ENCODE peak calls at places on chromosomes 5 and 9, in eight cellular contexts. K is IMR-90; J is stimulated activated CD4-positive, alpha-beta T cell treated with anti-CD3 and anti-CD28 coated beads, Interleukin-1b, Interleukin-23, amount 100 ng/mL, for 24 hours; H is HTR-8/SVneo; I is hypothalamus; Z is tibial artery; E is effector CD4-positive, alpha-beta T cell; V is OCI-LY7. P is an unnamed sample.

GRCh38 chr9:114002986-114003740 is 74.9 kb downstream of the AMBP start:
- DNase-seq in K (no peak), J (no peak), H (no peak), I (no peak), Z (no peak), E (no peak), V (no peak), P (no peak)

GRCh38 chr9:111298111-111298510 is 31.9 kb downstream of the OR2K2 start:
- DNase-seq in K (no peak), J (no peak), H (no peak), I (no peak), Z (no peak), E (no peak), V (no peak), P (no peak)

GRCh38 chr9:89476546-89476945 is 21.4 kb downstream of the SEMA4D start:
- DNase-seq in K (no peak), J (no peak), H (no peak), I (no peak), Z (no peak), E (no peak), V (no peak), P (no peak)

GRCh38 chr9:3200331-3200774 is 325.4 kb downstream of the RFX3 start:
- DNase-seq in K (peak; percentile 80), J (no peak), H (no peak), I (no peak), Z (no peak), E (no peak), V (no peak), P (no peak)

GRCh38 chr5:151158287-151158661 is 695 bp upstream of the ANXA6 start:
- DNase-seq in K (no peak), J (no peak), H (no peak), I (no peak), Z (no peak), E (no peak), V (no peak), P (no peak)

GRCh38 chr5:39219433-39219832 is at the start of gene FYB1:
- DNase-seq in K (no peak), J (no peak), H (no peak), I (no peak), Z (peak; percentile 67), E (no peak), V (no peak), P (no peak)

GRCh38 chr5:84729326-84729725 is 344.6 kb upstream of the EDIL3 start:
- DNase-seq in K (peak; percentile 29), J (no peak), H (no peak), I (no peak), Z (no peak), E (no peak), V (no peak), P (no peak)

GRCh38 chr5:86766103-86766502 is 148.4 kb downstream of the COX7C start:
- DNase-seq in K (no peak), J (no peak), H (no peak), I (no peak), Z (no peak), E (no peak), V (no peak), P (no peak)

GRCh38 chr9:20701058-20701457 is 17.0 kb downstream of the FOCAD start:
- DNase-seq in K (no peak), J (no peak), H (no peak), I (no peak), Z (no peak), E (no peak), V (no peak), P (no peak)

GRCh38 chr5:132258102-132259060 is 885 bp downstream of the PDLIM4 start:
- DNase-seq in K (peak; percentile 61), J (no peak), H (no peak), I (no peak), Z (no peak), E (no peak), V (no peak), P (no peak)

GRCh38 chr5:37248387-37248969 is 698 bp downstream of the CPLANE1 start:
- DNase-seq in K (peak; percentile 4), J (no peak), H (no peak), I (no peak), Z (no peak), E (no peak), V (no peak), P (no peak)

GRCh38 chr5:150653145-150653761 is 7.8 kb upstream of the MYOZ3 start:
- DNase-seq in K (peak; percentile 72), J (no peak), H (no peak), I (no peak), Z (no peak), E (no peak), V (no peak), P (peak; percentile 56)

GRCh38 chr5:33146916-33147315 is 293.8 kb upstream of the TARS1 start:
- DNase-seq in K (peak; percentile 67), J (no peak), H (no peak), I (no peak), Z (no peak), E (no peak), V (no peak), P (no peak)

GRCh38 chr9:110125207-110125751 is 82.7 kb downstream of the C9orf152 start:
- DNase-seq in K (peak; percentile 98), J (no peak), H (no peak), I (peak; percentile 30), Z (peak; percentile 89), E (no peak), V (no peak), P (no peak)

GRCh38 chr5:177494356-177495195 is 2.8 kb downstream of the PDLIM7 start:
- DNase-seq in K (peak; percentile 92), J (no peak), H (peak; percentile 77), I (no peak), Z (peak; percentile 78), E (no peak), V (peak; percentile 57), P (peak; percentile 96)

GRCh38 chr5:13408616-13409015 is 535.9 kb downstream of the DNAH5 start:
- DNase-seq in K (no peak), J (no peak), H (no peak), I (no peak), Z (no peak), E (no peak), V (no peak), P (no peak)

GRCh38 chr5:27592231-27592630 is 553.8 kb upstream of the CDH9 start:
- DNase-seq in K (no peak), J (no peak), H (peak; percentile 41), I (no peak), Z (no peak), E (no peak), V (no peak), P (no peak)

GRCh38 chr9:109033941-109034700 is 20.8 kb upstream of the CTNNAL1 start:
- DNase-seq in K (no peak), J (no peak), H (no peak), I (no peak), Z (no peak), E (no peak), V (no peak), P (no peak)

GRCh38 chr9:84667571-84668203 is 1.8 kb upstream of the NTRK2 start:
- DNase-seq in K (peak; percentile 12), J (no peak), H (no peak), I (no peak), Z (no peak), E (no peak), V (no peak), P (peak; percentile 45)

GRCh38 chr5:168365581-168366081 is 74.2 kb downstream of the WWC1 start:
- DNase-seq in K (peak; percentile 58), J (no peak), H (no peak), I (no peak), Z (no peak), E (no peak), V (no peak), P (no peak)

GRCh38 chr5:168140256-168140655 is 151.2 kb upstream of the WWC1 start:
- DNase-seq in K (no peak), J (no peak), H (no peak), I (no peak), Z (no peak), E (no peak), V (no peak), P (no peak)

GRCh38 chr5:124132843-124133242 is 613.6 kb downstream of the ZNF608 start:
- DNase-seq in K (no peak), J (no peak), H (no peak), I (no peak), Z (no peak), E (no peak), V (no peak), P (no peak)

GRCh38 chr5:90015584-90016018 is 394.0 kb downstream of the CETN3 start:
- DNase-seq in K (peak; percentile 11), J (no peak), H (peak; percentile 4), I (no peak), Z (no peak), E (no peak), V (no peak), P (no peak)

P was measured in H54.